ENCODE peak calls at places on chromosomes 4 and X, in seven cellular contexts. K is AG10803, D is WERI-Rb-1, R is astrocyte of the spinal cord, M is kidney, W is BE2C, V is H1. A is an unnamed sample.

GRCh38 chr4:120754590-120754989 is 167.9 kb downstream of the PRDM5 start:
- DNase-seq in K (no peak), D (no peak), R (no peak), M (no peak), W (no peak), V (no peak), A (no peak)

GRCh38 chr4:22857411-22857810 is 164.7 kb downstream of the GBA3 start:
- DNase-seq in K (no peak), D (no peak), R (no peak), M (no peak), W (no peak), V (no peak), A (no peak)

GRCh38 chr4:156346959-156347385 is 393.3 kb upstream of the CTSO start:
- DNase-seq in K (no peak), D (no peak), R (peak), M (no peak), W (no peak), V (peak), A (no peak)

GRCh38 chr4:188722911-188723310 is 583.7 kb downstream of the TRIML1 start:
- DNase-seq in K (peak), D (no peak), R (no peak), M (no peak), W (no peak), V (no peak), A (no peak)

GRCh38 chrX:95675794-95676193 is 1008.8 kb upstream of the DIAPH2 start:
- DNase-seq in K (no peak), D (no peak), R (no peak), M (no peak), W (no peak), V (no peak), A (no peak)

GRCh38 chr4:78776729-78777555 is 792 bp downstream of the BMP2K start:
- DNase-seq in K (peak), D (peak), R (peak), M (peak), W (peak), V (peak), A (peak)

GRCh38 chrX:40010550-40011364 is 87.0 kb downstream of the BCOR start:
- DNase-seq in K (no peak), D (peak), R (no peak), M (no peak), W (peak), V (no peak), A (no peak)

GRCh38 chrX:11458175-11458574 is 165.0 kb downstream of the AMELX start:
- DNase-seq in K (peak), D (no peak), R (no peak), M (no peak), W (no peak), V (no peak), A (no peak)

GRCh38 chrX:153519569-153520285 is 2.3 kb downstream of the ATP2B3 start:
- DNase-seq in K (no peak), D (peak), R (no peak), M (no peak), W (no peak), V (no peak), A (no peak)

GRCh38 chrX:131626681-131627296 is 82.9 kb downstream of the OR13H1 start:
- DNase-seq in K (no peak), D (no peak), R (peak), M (no peak), W (no peak), V (no peak), A (peak)

GRCh38 chr4:3673176-3673575 is 93.0 kb upstream of the ADRA2C start:
- DNase-seq in K (no peak), D (no peak), R (no peak), M (peak), W (no peak), V (no peak), A (no peak)

GRCh38 chr4:26325191-26325590 is 4.4 kb downstream of the RBPJ start:
- DNase-seq in K (peak), D (peak), R (peak), M (no peak), W (no peak), V (no peak), A (peak)

GRCh38 chr4:117400039-117400835 is 314.9 kb upstream of the TRAM1L1 start:
- DNase-seq in K (peak), D (no peak), R (peak), M (no peak), W (no peak), V (no peak), A (peak)

GRCh38 chrX:53445977-53446376 is 11.8 kb upstream of the HSD17B10 start:
- DNase-seq in K (peak), D (peak), R (peak), M (no peak), W (peak), V (no peak), A (peak)

GRCh38 chrX:153981771-153982533 is 9.4 kb downstream of the TMEM187 start:
- DNase-seq in K (no peak), D (no peak), R (peak), M (no peak), W (no peak), V (no peak), A (no peak)

GRCh38 chr4:1571986-1572385 is 112.1 kb downstream of the FAM53A start:
- DNase-seq in K (no peak), D (no peak), R (no peak), M (peak), W (no peak), V (no peak), A (no peak)

GRCh38 chrX:11791090-11791489 is 33.1 kb downstream of the MSL3 start:
- DNase-seq in K (no peak), D (no peak), R (no peak), M (no peak), W (peak), V (no peak), A (no peak)

GRCh38 chrX:131783555-131784338 is 239.4 kb upstream of the STK26 start:
- DNase-seq in K (no peak), D (peak), R (peak), M (no peak), W (no peak), V (no peak), A (no peak)

GRCh38 chrX:12901486-12901885 is 4.9 kb upstream of the TLR8 start:
- DNase-seq in K (peak), D (peak), R (peak), M (peak), W (peak), V (no peak), A (peak)

GRCh38 chr4:25816591-25817058 is 46.2 kb downstream of the SEL1L3 start:
- DNase-seq in K (no peak), D (no peak), R (no peak), M (no peak), W (no peak), V (no peak), A (no peak)

GRCh38 chr4:137200322-137200721 is 332.0 kb downstream of the PCDH18 start:
- DNase-seq in K (no peak), D (no peak), R (no peak), M (no peak), W (peak), V (no peak), A (no peak)

GRCh38 chr4:138235419-138235952 is 6.7 kb downstream of the SLC7A11 start:
- DNase-seq in K (peak), D (no peak), R (peak), M (no peak), W (no peak), V (no peak), A (peak)

GRCh38 chr4:2535386-2536192 is 858 bp upstream of the FAM193A start:
- DNase-seq in K (peak), D (peak), R (peak), M (no peak), W (peak), V (no peak), A (peak)

GRCh38 chr4:154406022-154406835 is 85.4 kb downstream of the DCHS2 start:
- DNase-seq in K (no peak), D (no peak), R (no peak), M (no peak), W (no peak), V (no peak), A (no peak)

GRCh38 chr4:60019180-60019579 is 1180.9 kb upstream of the ADGRL3 start:
- DNase-seq in K (no peak), D (no peak), R (no peak), M (no peak), W (no peak), V (no peak), A (no peak)

GRCh38 chr4:120801171-120801758 is 121.3 kb downstream of the PRDM5 start:
- DNase-seq in K (peak), D (no peak), R (peak), M (no peak), W (peak), V (no peak), A (peak)

GRCh38 chr4:13529130-13529919 is 15.0 kb downstream of the NKX3-2 start:
- DNase-seq in K (no peak), D (no peak), R (no peak), M (peak), W (no peak), V (no peak), A (no peak)

GRCh38 chr4:178481564-178481963 is 1039.3 kb upstream of the AGA start:
- DNase-seq in K (no peak), D (no peak), R (no peak), M (no peak), W (no peak), V (no peak), A (no peak)

GRCh38 chr4:190014771-190015537 is 12.1 kb downstream of the FRG2 start:
- DNase-seq in K (no peak), D (peak), R (no peak), M (peak), W (peak), V (no peak), A (peak)

GRCh38 chrX:50996930-50997329 is 86.4 kb downstream of the BMP15 start:
- DNase-seq in K (no peak), D (no peak), R (no peak), M (no peak), W (no peak), V (no peak), A (no peak)

DNA sequence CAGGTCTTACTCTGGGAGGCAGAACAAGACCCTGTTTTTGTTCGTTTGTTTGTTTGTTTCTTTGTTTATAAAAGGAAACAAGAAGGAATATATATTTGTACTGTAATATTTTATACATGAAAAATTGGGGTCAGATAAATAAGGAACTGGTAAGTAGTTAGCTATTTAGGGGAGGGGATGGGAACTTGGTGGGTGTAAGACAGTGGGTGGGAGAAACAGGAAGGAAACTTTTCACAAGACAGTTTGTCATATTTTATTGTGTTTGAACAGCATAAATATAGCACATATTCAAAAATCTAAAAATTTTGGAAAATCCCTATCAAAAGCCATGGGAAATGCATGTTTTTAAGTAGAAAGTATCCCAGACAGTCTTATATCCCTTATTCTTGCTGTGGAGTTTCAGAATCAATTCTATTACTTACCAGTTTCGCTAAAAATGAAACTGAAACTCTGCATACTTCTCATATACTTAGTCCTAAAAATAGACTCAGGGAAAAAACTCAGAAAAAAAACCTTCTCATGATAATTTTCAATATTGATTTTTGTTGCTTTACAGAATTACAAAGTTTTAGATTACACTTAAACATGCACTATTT is 22.3 kb upstream of the RASGEF1B start:
- DNase-seq in K (no peak), D (no peak), R (no peak), M (no peak), W (no peak), V (no peak), A (peak)
- H3K4me3 ChIP-seq in K (no peak), D (no peak), R (no peak), M (peak), W (no peak), V (no peak), A (no peak)

GRCh38 chrX:134481339-134481738 is 21.4 kb downstream of the HPRT1 start:
- DNase-seq in K (no peak), D (no peak), R (no peak), M (no peak), W (no peak), V (no peak), A (no peak)

GRCh38 chrX:134478374-134478773 is 18.4 kb downstream of the HPRT1 start:
- DNase-seq in K (no peak), D (no peak), R (no peak), M (no peak), W (no peak), V (no peak), A (no peak)

GRCh38 chrX:134480061-134480460 is 20.1 kb downstream of the HPRT1 start:
- DNase-seq in K (peak), D (no peak), R (no peak), M (no peak), W (no peak), V (no peak), A (peak)

GRCh38 chrX:134482371-134482770 is 22.4 kb downstream of the HPRT1 start:
- DNase-seq in K (peak), D (no peak), R (no peak), M (no peak), W (no peak), V (no peak), A (no peak)

DNA sequence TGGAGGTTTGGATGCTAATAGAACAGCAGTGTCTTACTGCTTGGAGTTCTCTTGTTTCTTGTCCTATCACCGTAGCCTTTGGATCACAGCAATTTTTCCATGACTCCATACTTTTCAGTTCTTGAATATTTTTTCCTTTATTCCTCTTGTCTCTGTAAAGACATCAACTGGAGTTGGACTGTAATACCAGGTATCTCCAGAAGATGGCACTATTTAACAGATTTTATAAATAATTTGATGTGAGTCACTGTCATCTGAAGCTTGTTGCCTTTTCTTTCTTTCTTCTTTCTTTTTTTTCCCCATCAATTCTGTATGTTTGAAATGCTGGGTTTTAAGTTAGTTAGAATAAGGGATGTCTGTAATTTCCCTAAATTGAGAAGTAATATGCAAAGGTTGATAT is 24.1 kb downstream of the HPRT1 start:
- DNase-seq in K (peak), D (no peak), R (peak), M (no peak), W (no peak), V (no peak), A (peak)
- TF ChIP-seq CTCF in K (peak), D (peak), R (peak), M (peak), W (peak), V (peak), A (peak)

DNA sequence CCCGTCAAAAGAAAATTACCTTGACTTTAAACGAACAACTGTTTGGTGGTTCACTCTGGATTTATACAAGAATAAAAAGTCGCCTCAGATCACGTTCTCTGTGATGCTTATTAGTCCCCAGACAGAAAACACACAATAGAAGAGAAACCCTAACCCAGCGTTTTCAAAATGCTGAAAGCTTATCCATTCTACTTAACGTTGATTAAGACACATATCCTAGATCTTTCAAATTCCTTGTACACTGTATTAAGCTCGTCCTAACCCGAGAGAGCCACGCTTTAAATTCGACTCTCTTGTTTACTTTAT is 786 bp upstream of the PITX2 start:
- DNase-seq in K (no peak), D (no peak), R (no peak), M (no peak), W (no peak), V (no peak), A (no peak)
- H3K4me3 ChIP-seq in K (peak), D (peak), R (no peak), M (no peak), W (peak), V (no peak), A (no peak)

DNA sequence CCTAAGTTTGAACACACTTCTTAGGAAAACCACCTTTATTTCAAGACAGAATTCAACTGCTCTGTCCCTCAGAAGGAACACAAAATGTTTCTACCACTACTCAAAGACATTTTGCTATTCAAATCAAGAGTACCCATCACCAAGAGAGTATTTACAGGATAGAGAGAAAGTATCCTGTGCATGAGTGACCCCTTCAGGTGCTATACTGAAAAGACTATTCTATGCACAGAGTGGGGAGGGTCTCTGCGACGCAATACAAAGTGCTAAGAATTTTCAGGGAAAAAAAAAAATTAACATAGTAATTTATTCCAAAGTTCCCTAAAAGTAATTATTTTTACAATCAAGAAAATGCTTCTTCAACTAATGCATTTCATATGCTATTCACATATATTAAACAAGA is 346.4 kb upstream of the FAM241A start:
- DNase-seq in K (no peak), D (peak), R (no peak), M (no peak), W (no peak), V (no peak), A (no peak)
- TF ChIP-seq CTCF in K (peak), D (peak), R (peak), M (no peak), W (peak), V (peak), A (no peak)

DNA sequence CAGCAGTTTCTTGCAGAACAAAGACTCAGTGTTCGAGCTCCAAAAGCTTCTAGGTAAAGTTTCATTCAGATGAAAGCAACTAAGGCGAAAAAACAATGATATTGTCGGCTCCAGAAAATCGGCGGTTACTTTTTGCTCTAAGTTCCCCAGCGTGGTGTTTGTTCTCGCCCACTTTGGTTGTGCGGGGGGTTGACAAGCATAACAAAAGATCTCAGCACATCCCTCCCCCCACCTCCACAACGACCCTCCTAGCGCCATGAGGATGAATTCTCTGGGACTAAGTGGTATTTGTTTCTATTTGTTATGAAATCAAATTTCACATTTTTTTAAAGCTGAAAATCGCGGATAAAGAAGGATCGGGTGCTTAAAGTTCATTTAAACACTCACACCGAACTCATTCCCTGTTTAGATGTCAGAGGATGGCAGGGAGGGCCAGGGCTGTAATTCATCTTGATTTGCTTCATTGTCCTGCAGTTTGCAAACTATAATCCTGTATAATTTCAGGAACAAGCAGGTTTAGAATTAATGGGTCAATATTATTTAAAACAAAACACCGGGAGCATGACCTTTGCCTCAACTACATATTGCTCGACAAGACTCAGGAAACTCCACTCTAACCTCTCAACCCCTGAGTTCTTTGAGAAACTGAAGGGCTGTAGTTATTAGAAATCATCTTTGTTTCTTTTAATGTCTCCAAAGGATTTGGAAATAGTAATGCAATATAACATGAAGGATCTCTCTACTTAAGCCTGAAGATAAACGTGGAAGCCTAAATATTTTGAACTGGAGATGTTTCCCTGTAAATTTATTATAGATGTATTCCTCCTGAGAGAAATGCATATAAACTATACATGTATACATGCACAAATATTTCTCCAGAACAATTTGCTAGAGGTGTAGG is 6.5 kb downstream of the PITX2 start:
- DNase-seq in K (no peak), D (no peak), R (peak), M (no peak), W (no peak), V (no peak), A (no peak)
- H3K4me3 ChIP-seq in K (no peak), D (no peak), R (no peak), M (peak), W (no peak), V (peak), A (no peak)

GRCh38 chr4:125314676-125315570 is at the start of gene FAT4:
- DNase-seq in K (peak), D (peak), R (peak), M (peak), W (peak), V (peak), A (peak)
- TF ChIP-seq CTCF in K (peak), D (peak), R (peak), M (peak), W (peak), V (no peak), A (no peak)

GRCh38 chr4:55588160-55588559 is 3.9 kb downstream of the PDCL2 start:
- DNase-seq in K (no peak), D (no peak), R (no peak), M (no peak), W (no peak), V (no peak), A (no peak)

DNA sequence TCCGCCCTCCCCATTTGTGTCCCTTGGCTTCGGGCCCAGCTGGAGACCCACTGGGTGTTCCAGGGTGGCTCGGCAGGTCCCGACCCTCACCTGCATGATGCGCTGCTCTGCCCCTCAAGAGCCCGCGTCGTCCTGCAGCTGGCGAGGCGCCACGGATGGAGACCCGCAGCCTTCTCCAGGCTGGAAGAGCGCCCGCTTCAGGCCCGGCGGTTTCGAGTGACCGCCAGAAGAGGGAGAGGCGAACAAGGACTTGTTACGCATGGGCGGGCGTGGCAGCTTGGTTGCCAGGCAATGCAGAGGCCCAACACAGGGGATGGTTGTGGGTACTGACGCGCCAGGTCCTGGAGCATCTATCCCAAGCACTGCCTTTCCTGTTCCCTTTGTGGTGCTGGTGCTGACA is at the start of gene PDCL2:
- DNase-seq in K (no peak), D (no peak), R (no peak), M (no peak), W (peak), V (peak), A (no peak)
- H3K4me3 ChIP-seq in K (no peak), D (no peak), R (no peak), M (no peak), W (no peak), V (no peak), A (no peak)

GRCh38 chr4:88690355-88690754 is 7.3 kb downstream of the NAP1L5 start:
- DNase-seq in K (peak), D (no peak), R (no peak), M (no peak), W (no peak), V (no peak), A (peak)
- TF ChIP-seq CTCF in K (no peak), D (no peak), R (no peak), M (no peak), W (no peak), V (no peak), A (no peak)

GRCh38 chrX:147468600-147468999 is 443.1 kb upstream of the FMR1 start:
- DNase-seq in K (no peak), D (no peak), R (no peak), M (no peak), W (no peak), V (no peak), A (no peak)
- H3K4me3 ChIP-seq in K (no peak), D (no peak), R (no peak), M (no peak), W (no peak), V (no peak), A (no peak)